ENCODE peak calls at places on chromosome 4, in six cellular contexts. L, S, W, R, N and K are unnamed samples.

GRCh38 chr4:3801521-3801920 is 35.3 kb downstream of the ADRA2C start:
- DNase-seq in L (no peak), S (no peak), W (no peak), R (no peak), N (no peak), K (no peak)

GRCh38 chr4:630661-631060 is 5.3 kb downstream of the PDE6B start:
- DNase-seq in L (no peak), S (no peak), W (no peak), R (no peak), N (no peak), K (no peak)

GRCh38 chr4:128979934-128980333 is 113.4 kb downstream of the SCLT1 start:
- DNase-seq in L (no peak), S (peak), W (peak), R (peak), N (peak), K (peak)

GRCh38 chr4:40057540-40058091 is 966 bp downstream of the N4BP2 start:
- DNase-seq in L (peak), S (peak), W (peak), R (peak), N (peak), K (peak)

GRCh38 chr4:159606835-159607234 is 504.0 kb downstream of the RAPGEF2 start:
- DNase-seq in L (no peak), S (no peak), W (no peak), R (no peak), N (peak), K (peak)

GRCh38 chr4:168502886-168503285 is 6.0 kb downstream of the PALLD start:
- DNase-seq in L (no peak), S (no peak), W (no peak), R (no peak), N (no peak), K (no peak)

GRCh38 chr4:82823062-82823461 is 24.5 kb upstream of the SCD5 start:
- DNase-seq in L (no peak), S (no peak), W (no peak), R (peak), N (no peak), K (peak)

GRCh38 chr4:143232277-143232676 is 47.6 kb downstream of the USP38 start:
- DNase-seq in L (no peak), S (no peak), W (no peak), R (no peak), N (no peak), K (no peak)

GRCh38 chr4:168557658-168558057 is 60.8 kb downstream of the PALLD start:
- DNase-seq in L (no peak), S (no peak), W (no peak), R (peak), N (no peak), K (no peak)

GRCh38 chr4:5863461-5864113 is 29.3 kb downstream of the CRMP1 start:
- DNase-seq in L (no peak), S (peak), W (peak), R (peak), N (peak), K (peak)

GRCh38 chr4:56821394-56822263 is at the start of gene SPINK2:
- DNase-seq in L (peak), S (no peak), W (no peak), R (peak), N (no peak), K (no peak)

GRCh38 chr4:153676491-153676890 is 7.6 kb upstream of the TLR2 start:
- DNase-seq in L (no peak), S (no peak), W (no peak), R (peak), N (peak), K (peak)

GRCh38 chr4:16192631-16193483 is 33.4 kb downstream of the TAPT1 start:
- DNase-seq in L (no peak), S (no peak), W (no peak), R (no peak), N (no peak), K (no peak)

GRCh38 chr4:185921583-185922555 is 109.9 kb upstream of the SORBS2 start:
- DNase-seq in L (no peak), S (no peak), W (no peak), R (no peak), N (no peak), K (peak)